ENCODE peak calls at places on chromosomes 11 and 22, in seven cellular contexts. One of them, this sample, is unnamed.

GRCh38 chr11:112219476-112220232 is 6.6 kb upstream of the PTS start:
- DNase-seq in foreskin fibroblast: peak; percentile 86
- DNase-seq in A549: peak; percentile 39
- DNase-seq in MM.1S: peak; percentile 66
- DNase-seq in cardiac muscle cell: peak; percentile 67
- DNase-seq in OCI-LY7: peak; percentile 79
- DNase-seq in body of pancreas: peak; percentile 56
- DNase-seq in this sample: peak; percentile 70

GRCh38 chr22:18000441-18001039 is 23.8 kb downstream of the MICAL3 start:
- DNase-seq in foreskin fibroblast: peak; percentile 46
- DNase-seq in A549: no peak
- DNase-seq in MM.1S: no peak
- DNase-seq in cardiac muscle cell: peak; percentile 46
- DNase-seq in OCI-LY7: peak; percentile 52
- DNase-seq in body of pancreas: peak; percentile 30
- DNase-seq in this sample: no peak

GRCh38 chr22:26713823-26714449 is 56.5 kb downstream of the MIAT start:
- DNase-seq in foreskin fibroblast: peak; percentile 26
- DNase-seq in A549: no peak
- DNase-seq in MM.1S: no peak
- DNase-seq in cardiac muscle cell: peak; percentile 45
- DNase-seq in OCI-LY7: no peak
- DNase-seq in body of pancreas: no peak
- DNase-seq in this sample: no peak

GRCh38 chr11:79173615-79174014 is 267.2 kb downstream of the TENM4 start:
- DNase-seq in foreskin fibroblast: peak; percentile 78
- DNase-seq in A549: no peak
- DNase-seq in MM.1S: no peak
- DNase-seq in cardiac muscle cell: peak; percentile 28
- DNase-seq in OCI-LY7: no peak
- DNase-seq in body of pancreas: no peak
- DNase-seq in this sample: no peak

GRCh38 chr11:76030973-76031590 is 175.2 kb downstream of the WNT11 start:
- DNase-seq in foreskin fibroblast: peak; percentile 73
- DNase-seq in A549: no peak
- DNase-seq in MM.1S: no peak
- DNase-seq in cardiac muscle cell: no peak
- DNase-seq in OCI-LY7: no peak
- DNase-seq in body of pancreas: no peak
- DNase-seq in this sample: no peak

GRCh38 chr11:129314381-129314780 is 61.3 kb upstream of the BARX2 start:
- DNase-seq in foreskin fibroblast: no peak
- DNase-seq in A549: no peak
- DNase-seq in MM.1S: no peak
- DNase-seq in cardiac muscle cell: no peak
- DNase-seq in OCI-LY7: no peak
- DNase-seq in body of pancreas: no peak
- DNase-seq in this sample: no peak

GRCh38 chr11:110327508-110327907 is 31.1 kb upstream of the RDX start:
- DNase-seq in foreskin fibroblast: no peak
- DNase-seq in A549: no peak
- DNase-seq in MM.1S: no peak
- DNase-seq in cardiac muscle cell: no peak
- DNase-seq in OCI-LY7: peak; percentile 20
- DNase-seq in body of pancreas: no peak
- DNase-seq in this sample: no peak

GRCh38 chr11:101255036-101255435 is 125.4 kb upstream of the PGR start:
- DNase-seq in foreskin fibroblast: no peak
- DNase-seq in A549: no peak
- DNase-seq in MM.1S: no peak
- DNase-seq in cardiac muscle cell: no peak
- DNase-seq in OCI-LY7: no peak
- DNase-seq in body of pancreas: no peak
- DNase-seq in this sample: no peak

GRCh38 chr22:48976556-48977535 is 850.8 kb downstream of the BRD1 start:
- DNase-seq in foreskin fibroblast: no peak
- DNase-seq in A549: no peak
- DNase-seq in MM.1S: no peak
- DNase-seq in cardiac muscle cell: no peak
- DNase-seq in OCI-LY7: no peak
- DNase-seq in body of pancreas: no peak
- DNase-seq in this sample: no peak

GRCh38 chr11:97611345-97611744 is 1221.5 kb downstream of the JRKL start:
- DNase-seq in foreskin fibroblast: no peak
- DNase-seq in A549: no peak
- DNase-seq in MM.1S: no peak
- DNase-seq in cardiac muscle cell: no peak
- DNase-seq in OCI-LY7: no peak
- DNase-seq in body of pancreas: no peak
- DNase-seq in this sample: no peak

GRCh38 chr11:62108017-62108750 is 15.6 kb upstream of the INCENP start:
- DNase-seq in foreskin fibroblast: peak; percentile 78
- DNase-seq in A549: peak; percentile 49
- DNase-seq in MM.1S: peak; percentile 65
- DNase-seq in cardiac muscle cell: peak; percentile 81
- DNase-seq in OCI-LY7: peak; percentile 74
- DNase-seq in body of pancreas: peak; percentile 46
- DNase-seq in this sample: peak; percentile 48

GRCh38 chr22:40000171-40000570 is 5.4 kb downstream of the FAM83F start:
- DNase-seq in foreskin fibroblast: no peak
- DNase-seq in A549: no peak
- DNase-seq in MM.1S: no peak
- DNase-seq in cardiac muscle cell: no peak
- DNase-seq in OCI-LY7: no peak
- DNase-seq in body of pancreas: no peak
- DNase-seq in this sample: no peak

GRCh38 chr22:40002935-40003715 is 8.4 kb downstream of the FAM83F start:
- DNase-seq in foreskin fibroblast: no peak
- DNase-seq in A549: no peak
- DNase-seq in MM.1S: no peak
- DNase-seq in cardiac muscle cell: no peak
- DNase-seq in OCI-LY7: no peak
- DNase-seq in body of pancreas: no peak
- DNase-seq in this sample: no peak

GRCh38 chr22:40001104-40001503 is 6.3 kb downstream of the FAM83F start:
- DNase-seq in foreskin fibroblast: no peak
- DNase-seq in A549: no peak
- DNase-seq in MM.1S: no peak
- DNase-seq in cardiac muscle cell: no peak
- DNase-seq in OCI-LY7: no peak
- DNase-seq in body of pancreas: no peak
- DNase-seq in this sample: no peak

GRCh38 chr22:39999144-39999757 is 4.5 kb downstream of the FAM83F start:
- DNase-seq in foreskin fibroblast: no peak
- DNase-seq in A549: peak; percentile 30
- DNase-seq in MM.1S: no peak
- DNase-seq in cardiac muscle cell: no peak
- DNase-seq in OCI-LY7: peak; percentile 20
- DNase-seq in body of pancreas: peak; percentile 32
- DNase-seq in this sample: no peak

GRCh38 chr22:40001800-40002577 is 7.2 kb downstream of the FAM83F start:
- DNase-seq in foreskin fibroblast: peak; percentile 37
- DNase-seq in A549: no peak
- DNase-seq in MM.1S: no peak
- DNase-seq in cardiac muscle cell: no peak
- DNase-seq in OCI-LY7: no peak
- DNase-seq in body of pancreas: no peak
- DNase-seq in this sample: no peak
- H3K4me3 ChIP-seq in foreskin fibroblast: no peak overlapping the region
- H3K4me3 ChIP-seq in A549: no peak overlapping the region
- H3K4me3 ChIP-seq in MM.1S: no peak overlapping the region
- H3K4me3 ChIP-seq in cardiac muscle cell: no peak overlapping the region
- H3K4me3 ChIP-seq in OCI-LY7: no peak overlapping the region
- H3K4me3 ChIP-seq in body of pancreas: no peak overlapping the region
- H3K4me3 ChIP-seq in this sample: no peak overlapping the region

GRCh38 chr11:44621140-44621681 is 55.7 kb downstream of the CD82 start:
- DNase-seq in foreskin fibroblast: peak; percentile 77
- DNase-seq in A549: peak; percentile 82
- DNase-seq in MM.1S: peak; percentile 48
- DNase-seq in cardiac muscle cell: peak; percentile 86
- DNase-seq in OCI-LY7: peak; percentile 62
- DNase-seq in body of pancreas: peak; percentile 55
- DNase-seq in this sample: no peak
- TF ChIP-seq CTCF in foreskin fibroblast: peak; percentile 96
- TF ChIP-seq CTCF in A549: peak; percentile 96
- TF ChIP-seq CTCF in MM.1S: peak; percentile 90
- TF ChIP-seq CTCF in cardiac muscle cell: peak; percentile 99
- TF ChIP-seq CTCF in OCI-LY7: peak; percentile 91
- TF ChIP-seq CTCF in body of pancreas: peak; percentile 72
- TF ChIP-seq CTCF in this sample: peak; percentile 96

GRCh38 chr11:73528877-73529530 is 68.9 kb downstream of the FAM168A start:
- DNase-seq in foreskin fibroblast: no peak
- DNase-seq in A549: no peak
- DNase-seq in MM.1S: no peak
- DNase-seq in cardiac muscle cell: no peak
- DNase-seq in OCI-LY7: no peak
- DNase-seq in body of pancreas: no peak
- DNase-seq in this sample: no peak
- H3K4me3 ChIP-seq in foreskin fibroblast: peak overlapping the region; percentile 25
- H3K4me3 ChIP-seq in A549: no peak overlapping the region
- H3K4me3 ChIP-seq in MM.1S: no peak overlapping the region
- H3K4me3 ChIP-seq in cardiac muscle cell: no peak overlapping the region
- H3K4me3 ChIP-seq in OCI-LY7: no peak overlapping the region
- H3K4me3 ChIP-seq in body of pancreas: no peak overlapping the region
- H3K4me3 ChIP-seq in this sample: no peak overlapping the region

GRCh38 chr11:117809236-117810055 is 12.4 kb upstream of the DSCAML1 start:
- DNase-seq in foreskin fibroblast: peak; percentile 63
- DNase-seq in A549: peak; percentile 86
- DNase-seq in MM.1S: no peak
- DNase-seq in cardiac muscle cell: peak; percentile 86
- DNase-seq in OCI-LY7: no peak
- DNase-seq in body of pancreas: peak; percentile 56
- DNase-seq in this sample: no peak
- TF ChIP-seq CTCF in foreskin fibroblast: no peak
- TF ChIP-seq CTCF in A549: peak; percentile 57
- TF ChIP-seq CTCF in MM.1S: no peak
- TF ChIP-seq CTCF in cardiac muscle cell: peak; percentile 46
- TF ChIP-seq CTCF in OCI-LY7: no peak
- TF ChIP-seq CTCF in body of pancreas: peak; percentile 18
- TF ChIP-seq CTCF in this sample: peak; percentile 25

DNA sequence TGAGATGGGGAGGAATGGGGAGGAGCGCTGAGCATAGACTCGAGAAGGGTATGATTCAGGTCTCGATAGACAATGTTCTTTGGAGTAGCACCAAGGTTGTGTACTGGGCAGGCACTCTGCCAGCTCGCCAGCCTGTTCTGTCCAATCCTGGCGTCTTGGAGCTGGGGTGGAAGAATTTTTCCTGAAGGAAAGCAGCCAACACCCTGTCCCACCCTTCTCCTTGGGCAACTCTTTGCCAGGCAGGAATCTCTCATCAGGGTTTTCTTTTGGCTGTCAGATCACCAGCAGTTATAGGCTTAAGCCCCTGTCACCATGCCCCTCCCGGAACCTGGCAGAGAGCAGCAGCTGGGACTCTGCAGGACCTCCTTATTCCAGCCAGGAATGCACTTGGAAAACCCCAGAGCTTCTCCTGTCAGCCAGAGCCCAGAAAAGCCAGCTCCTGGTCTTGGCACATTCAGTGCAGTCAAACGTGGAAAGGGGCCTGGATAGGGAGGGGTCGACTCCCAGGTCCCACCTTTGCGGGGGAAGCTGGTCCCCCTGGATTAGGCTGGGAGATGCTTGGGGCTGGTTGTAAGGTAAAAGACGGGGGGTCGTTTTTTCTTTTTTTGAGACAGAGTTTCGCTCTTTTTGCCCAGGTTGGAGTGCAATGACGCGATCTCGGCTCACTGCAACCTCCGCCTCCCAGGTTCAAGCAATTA is 14.4 kb upstream of the SPTBN2 start:
- DNase-seq in foreskin fibroblast: no peak
- DNase-seq in A549: peak; percentile 78
- DNase-seq in MM.1S: no peak
- DNase-seq in cardiac muscle cell: no peak
- DNase-seq in OCI-LY7: no peak
- DNase-seq in body of pancreas: peak; percentile 70
- DNase-seq in this sample: no peak
- H3K4me3 ChIP-seq in foreskin fibroblast: peak overlapping the region; percentile 92
- H3K4me3 ChIP-seq in A549: peak overlapping the region; percentile 98
- H3K4me3 ChIP-seq in MM.1S: no peak overlapping the region
- H3K4me3 ChIP-seq in cardiac muscle cell: peak overlapping the region; percentile 52
- H3K4me3 ChIP-seq in OCI-LY7: peak overlapping the region; percentile 86
- H3K4me3 ChIP-seq in body of pancreas: no peak overlapping the region
- H3K4me3 ChIP-seq in this sample: peak overlapping the region; percentile 87

GRCh38 chr22:37802310-37803194 is 5.2 kb upstream of the GCAT start:
- DNase-seq in foreskin fibroblast: peak; percentile 78
- DNase-seq in A549: no peak
- DNase-seq in MM.1S: no peak
- DNase-seq in cardiac muscle cell: peak; percentile 83
- DNase-seq in OCI-LY7: no peak
- DNase-seq in body of pancreas: peak; percentile 74
- DNase-seq in this sample: no peak
- TF ChIP-seq CTCF in foreskin fibroblast: no peak
- TF ChIP-seq CTCF in A549: no peak
- TF ChIP-seq CTCF in MM.1S: no peak
- TF ChIP-seq CTCF in cardiac muscle cell: no peak
- TF ChIP-seq CTCF in OCI-LY7: no peak
- TF ChIP-seq CTCF in body of pancreas: no peak
- TF ChIP-seq CTCF in this sample: no peak

GRCh38 chr11:3709977-3710376 is 38.8 kb upstream of the CHRNA10 start:
- DNase-seq in foreskin fibroblast: peak; percentile 10
- DNase-seq in A549: no peak
- DNase-seq in MM.1S: no peak
- DNase-seq in cardiac muscle cell: no peak
- DNase-seq in OCI-LY7: no peak
- DNase-seq in body of pancreas: no peak
- DNase-seq in this sample: no peak
- H3K4me3 ChIP-seq in foreskin fibroblast: no peak overlapping the region
- H3K4me3 ChIP-seq in A549: no peak overlapping the region
- H3K4me3 ChIP-seq in MM.1S: no peak overlapping the region
- H3K4me3 ChIP-seq in cardiac muscle cell: no peak overlapping the region
- H3K4me3 ChIP-seq in OCI-LY7: no peak overlapping the region
- H3K4me3 ChIP-seq in body of pancreas: no peak overlapping the region
- H3K4me3 ChIP-seq in this sample: no peak overlapping the region

DNA sequence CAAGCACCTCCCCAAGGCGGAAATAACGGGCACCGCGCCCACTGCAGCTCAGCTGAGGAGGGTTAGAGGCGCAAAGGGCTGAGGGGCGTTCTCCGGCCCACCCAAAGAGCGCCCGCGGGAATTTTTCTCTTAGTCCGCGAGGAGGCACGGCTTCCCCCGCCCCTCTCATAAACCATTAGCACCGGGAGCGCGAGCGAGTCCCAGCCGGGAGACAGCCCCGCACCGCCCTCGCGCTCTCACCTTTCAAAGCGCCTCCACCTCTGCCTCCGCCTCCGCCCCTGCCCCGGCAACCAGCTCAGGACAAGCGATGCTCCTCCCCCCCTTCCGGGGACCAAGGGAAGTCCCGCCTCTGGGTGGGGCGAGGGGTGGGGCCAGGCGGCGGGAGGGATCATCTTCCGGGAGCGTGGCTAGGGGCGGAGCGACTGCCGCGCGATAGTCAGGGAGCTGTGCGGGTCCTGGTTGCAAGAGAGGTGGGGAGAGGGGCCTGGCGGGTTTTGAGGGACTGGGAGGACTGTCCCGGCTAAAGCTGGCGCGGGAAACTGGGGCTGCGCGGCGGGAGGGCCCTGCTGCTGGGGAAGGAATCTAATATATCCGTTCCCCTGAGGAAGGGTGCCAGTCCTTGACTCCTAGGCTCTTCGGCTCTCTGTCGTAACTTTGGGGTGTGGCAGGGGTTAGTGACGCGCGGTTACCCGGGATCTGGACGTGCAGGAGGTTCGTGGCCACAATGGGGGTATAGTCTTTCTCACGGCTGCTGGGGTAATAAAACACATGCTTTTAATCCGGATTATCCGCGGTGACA is at the start of the genes CCDC82 and JRKL:
- DNase-seq in foreskin fibroblast: peak; percentile 98
- DNase-seq in A549: peak; percentile 66
- DNase-seq in MM.1S: peak; percentile 94
- DNase-seq in cardiac muscle cell: peak; percentile 98
- DNase-seq in OCI-LY7: peak; percentile 95
- DNase-seq in body of pancreas: peak; percentile 97
- DNase-seq in this sample: peak; percentile 73
- TF ChIP-seq CTCF in foreskin fibroblast: no peak
- TF ChIP-seq CTCF in A549: no peak
- TF ChIP-seq CTCF in MM.1S: no peak
- TF ChIP-seq CTCF in cardiac muscle cell: no peak
- TF ChIP-seq CTCF in OCI-LY7: no peak
- TF ChIP-seq CTCF in body of pancreas: no peak
- TF ChIP-seq CTCF in this sample: no peak